ENCODE peak calls at places on chromosomes 5 and 9, in seven cellular contexts. T is IMR-90, M is H9, Y is H1, E is mesenchymal stem cell, V is trophoblast cell, D is mesendoderm. P is an unnamed sample.

GRCh38 chr5:84393969-84394368 is 9.3 kb upstream of the EDIL3 start:
- DNase-seq in T (peak; percentile 88), M (no peak), Y (no peak), E (peak; percentile 74), V (no peak), D (no peak), P (no peak)

GRCh38 chr9:107276966-107277710 is 5.9 kb upstream of the RAD23B start:
- DNase-seq in T (peak; percentile 66), M (no peak), Y (no peak), E (no peak), V (peak; percentile 54), D (no peak), P (no peak)

GRCh38 chr5:149740341-149740740 is 10.2 kb downstream of the PPARGC1B start:
- DNase-seq in T (no peak), M (no peak), Y (no peak), E (no peak), V (no peak), D (no peak), P (no peak)

GRCh38 chr5:36392818-36393217 is 91.1 kb upstream of the RANBP3L start:
- DNase-seq in T (peak; percentile 21), M (no peak), Y (no peak), E (no peak), V (no peak), D (no peak), P (no peak)

GRCh38 chr9:6788175-6789016 is 30.6 kb downstream of the KDM4C start:
- DNase-seq in T (peak; percentile 58), M (peak; percentile 50), Y (no peak), E (peak; percentile 64), V (no peak), D (peak; percentile 96), P (no peak)

GRCh38 chr9:127179633-127180401 is 57.4 kb upstream of the ANGPTL2 start:
- DNase-seq in T (no peak), M (peak; percentile 20), Y (no peak), E (no peak), V (no peak), D (no peak), P (no peak)

GRCh38 chr9:131394464-131395026 is 659 bp downstream of the PRRC2B start:
- DNase-seq in T (no peak), M (no peak), Y (peak; percentile 59), E (peak; percentile 79), V (no peak), D (no peak), P (no peak)

GRCh38 chr5:168995024-168995423 is 305.9 kb downstream of the SLIT3 start:
- DNase-seq in T (no peak), M (no peak), Y (no peak), E (no peak), V (no peak), D (no peak), P (no peak)

GRCh38 chr9:89953824-89954223 is 349.0 kb downstream of the GADD45G start:
- DNase-seq in T (no peak), M (no peak), Y (no peak), E (no peak), V (no peak), D (no peak), P (no peak)

GRCh38 chr5:40480392-40480791 is 199.3 kb upstream of the PTGER4 start:
- DNase-seq in T (no peak), M (no peak), Y (no peak), E (no peak), V (no peak), D (no peak), P (no peak)

GRCh38 chr9:116605060-116605459 is 82.0 kb upstream of the TRIM32 start:
- DNase-seq in T (no peak), M (no peak), Y (no peak), E (no peak), V (no peak), D (no peak), P (no peak)

GRCh38 chr9:99513441-99514112 is 291.5 kb downstream of the SEC61B start:
- DNase-seq in T (no peak), M (no peak), Y (no peak), E (no peak), V (no peak), D (no peak), P (no peak)

GRCh38 chr5:3185488-3185887 is 410.1 kb upstream of the IRX1 start:
- DNase-seq in T (no peak), M (no peak), Y (no peak), E (no peak), V (no peak), D (no peak), P (no peak)

GRCh38 chr5:166165600-166165999 is 2125.8 kb upstream of the WWC1 start:
- DNase-seq in T (no peak), M (peak; percentile 28), Y (no peak), E (peak; percentile 19), V (no peak), D (peak; percentile 53), P (peak; percentile 37)

DNA sequence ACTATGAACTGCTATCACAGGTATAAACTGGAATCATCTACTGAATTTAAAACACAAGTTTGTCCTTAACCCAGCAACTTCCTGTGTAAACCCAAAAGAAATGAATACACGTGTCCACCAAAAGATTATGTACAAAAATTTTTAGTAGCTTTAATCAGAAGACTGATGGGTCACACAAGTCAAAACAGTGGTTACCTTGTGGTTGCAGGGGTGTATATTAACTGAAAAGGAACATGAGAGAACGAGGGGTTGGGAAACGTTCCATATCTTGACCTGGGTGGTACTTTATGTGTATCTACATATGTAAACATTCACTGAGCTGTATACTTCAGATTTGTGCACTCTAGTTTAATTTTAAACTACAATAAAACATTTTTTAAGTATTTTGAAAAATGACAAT is 18.6 kb downstream of the ZDHHC21 start:
- DNase-seq in T (no peak), M (no peak), Y (no peak), E (no peak), V (no peak), D (no peak), P (no peak)
- H4K8ac ChIP-seq in T (no peak overlapping the region), M (no peak overlapping the region), Y (no peak overlapping the region), E (no peak overlapping the region), V (no peak overlapping the region), D (no peak overlapping the region), P (no peak overlapping the region)

GRCh38 chr9:137467896-137468295 is 8.8 kb upstream of the NSMF start:
- DNase-seq in T (no peak), M (no peak), Y (no peak), E (no peak), V (no peak), D (no peak), P (no peak)
- H4K8ac ChIP-seq in T (no peak overlapping the region), M (no peak overlapping the region), Y (no peak overlapping the region), E (no peak overlapping the region), V (no peak overlapping the region), D (no peak overlapping the region), P (no peak overlapping the region)

GRCh38 chr5:386432-387341 is 56.3 kb upstream of the EXOC3 start:
- DNase-seq in T (peak; percentile 76), M (no peak), Y (no peak), E (peak; percentile 87), V (peak; percentile 94), D (no peak), P (no peak)
- H4K8ac ChIP-seq in T (no peak overlapping the region), M (no peak overlapping the region), Y (peak overlapping the region; percentile 68), E (no peak overlapping the region), V (peak overlapping the region; percentile 1), D (no peak overlapping the region), P (no peak overlapping the region)

GRCh38 chr9:21825637-21826036 is 23.2 kb downstream of the MTAP start:
- DNase-seq in T (no peak), M (no peak), Y (no peak), E (no peak), V (no peak), D (no peak), P (no peak)
- H4K8ac ChIP-seq in T (no peak overlapping the region), M (no peak overlapping the region), Y (no peak overlapping the region), E (no peak overlapping the region), V (no peak overlapping the region), D (no peak overlapping the region), P (no peak overlapping the region)

GRCh38 chr9:17081814-17082213 is 53.0 kb upstream of the CNTLN start:
- DNase-seq in T (peak; percentile 10), M (no peak), Y (no peak), E (no peak), V (no peak), D (no peak), P (no peak)

GRCh38 chr9:17081351-17081750 is 53.5 kb upstream of the CNTLN start:
- DNase-seq in T (no peak), M (no peak), Y (no peak), E (no peak), V (no peak), D (peak; percentile 82), P (no peak)

DNA sequence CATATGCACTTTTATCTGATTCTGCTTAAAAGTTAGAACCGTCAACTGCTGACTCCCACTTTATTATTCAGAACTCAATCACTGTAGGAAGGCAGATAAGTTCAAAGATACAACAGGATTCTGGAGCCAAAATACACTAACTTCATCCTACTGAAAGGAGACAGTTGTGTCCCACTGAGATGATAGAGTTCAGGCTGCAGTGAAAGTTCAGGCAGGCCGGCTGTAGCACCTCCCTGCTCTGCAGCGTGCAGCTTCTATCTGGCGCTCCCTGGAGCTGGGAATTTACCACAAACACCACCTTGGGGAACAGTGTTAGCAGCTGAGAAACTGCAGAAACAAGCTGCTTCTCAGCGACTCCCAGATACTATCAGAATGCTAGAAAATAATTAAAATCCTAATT is 52.5 kb upstream of the CNTLN start:
- DNase-seq in T (peak; percentile 60), M (peak; percentile 65), Y (peak; percentile 55), E (peak; percentile 30), V (no peak), D (peak; percentile 91), P (peak; percentile 30)
- H4K8ac ChIP-seq in T (no peak overlapping the region), M (no peak overlapping the region), Y (no peak overlapping the region), E (no peak overlapping the region), V (no peak overlapping the region), D (no peak overlapping the region), P (no peak overlapping the region)

DNA sequence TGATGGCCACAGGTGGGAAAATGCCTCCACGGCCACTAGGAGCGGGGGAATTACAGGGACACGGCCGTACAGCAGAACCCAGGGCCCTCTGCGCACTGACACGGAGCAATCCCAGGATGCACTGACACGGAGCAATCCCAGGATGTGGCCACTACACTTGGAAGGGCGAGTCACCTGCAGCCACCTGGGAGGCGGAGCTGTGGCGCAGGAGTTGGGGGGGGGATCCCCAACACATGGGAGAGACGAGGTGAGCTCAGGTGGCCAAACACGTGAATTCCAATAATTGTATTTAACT is 6.8 kb downstream of the CLPTM1L start:
- DNase-seq in T (no peak), M (no peak), Y (no peak), E (no peak), V (no peak), D (no peak), P (no peak)
- H4K8ac ChIP-seq in T (no peak overlapping the region), M (no peak overlapping the region), Y (no peak overlapping the region), E (no peak overlapping the region), V (no peak overlapping the region), D (no peak overlapping the region), P (no peak overlapping the region)

P was measured in neuronal stem cell.